ENCODE peak calls at places on chromosome 7, in four cellular contexts. P, Q, U and W are unnamed samples.
A peak's percentile ranks its signal among the peaks of the same experiment; 100 is the strongest.

GRCh38 chr7:6205921-6206660 is 66.3 kb downstream of the CYTH3 start:
- DNase-seq in P (no peak), Q (no peak), U (no peak), W (no peak)

GRCh38 chr7:136009488-136010079 is 32.4 kb upstream of the MTPN start:
- DNase-seq in P (no peak), Q (no peak), U (peak; percentile 40), W (peak; percentile 52)

GRCh38 chr7:16652255-16652583 is 6.2 kb downstream of the BZW2 start:
- DNase-seq in P (no peak), Q (no peak), U (no peak), W (no peak)

GRCh38 chr7:25859732-25860131 is 292.3 kb upstream of the NFE2L3 start:
- DNase-seq in P (no peak), Q (no peak), U (no peak), W (no peak)

GRCh38 chr7:45203947-45204445 is 46.4 kb downstream of the RAMP3 start:
- DNase-seq in P (no peak), Q (no peak), U (peak; percentile 9), W (no peak)

GRCh38 chr7:26083113-26083512 is 68.9 kb upstream of the NFE2L3 start:
- DNase-seq in P (no peak), Q (no peak), U (no peak), W (no peak)

GRCh38 chr7:130430841-130431713 is 9.7 kb downstream of the CEP41 start:
- DNase-seq in P (no peak), Q (no peak), U (no peak), W (no peak)

GRCh38 chr7:16554518-16555236 is 28.1 kb downstream of the LRRC72 start:
- DNase-seq in P (no peak), Q (no peak), U (no peak), W (no peak)

GRCh38 chr7:16084370-16084769 is 337.0 kb downstream of the CRPPA start:
- DNase-seq in P (no peak), Q (no peak), U (no peak), W (no peak)